ENCODE peak calls at places on chromosomes 7 and 10, in eight cellular contexts. One of them, this sample, is unnamed.

GRCh38 chr7:137996386-137996851 is 5.5 kb downstream of the CREB3L2 start:
- DNase-seq in heart right ventricle: peak
- DNase-seq in stimulated activated CD4-positive, alpha-beta T cell treated with anti-CD3 and anti-CD28 coated beads, Interleukin-1b, Interleukin-23, amount 100 ng/mL, for 4 hours: no peak
- DNase-seq in stimulated activated CD8-positive, alpha-beta memory T cell treated with anti-CD3 and anti-CD28 coated beads, Interleukin-15, amount 100 ng/mL, for 1 hour: no peak
- DNase-seq in iPS-NIHi11: no peak
- DNase-seq in PC-9: no peak
- DNase-seq in NCI-H2081: no peak
- DNase-seq in kidney tubule cell: no peak
- DNase-seq in this sample: no peak

GRCh38 chr7:134368851-134369533 is 52.3 kb upstream of the SLC35B4 start:
- DNase-seq in heart right ventricle: no peak
- DNase-seq in stimulated activated CD4-positive, alpha-beta T cell treated with anti-CD3 and anti-CD28 coated beads, Interleukin-1b, Interleukin-23, amount 100 ng/mL, for 4 hours: no peak
- DNase-seq in stimulated activated CD8-positive, alpha-beta memory T cell treated with anti-CD3 and anti-CD28 coated beads, Interleukin-15, amount 100 ng/mL, for 1 hour: no peak
- DNase-seq in iPS-NIHi11: no peak
- DNase-seq in PC-9: no peak
- DNase-seq in NCI-H2081: no peak
- DNase-seq in kidney tubule cell: peak
- DNase-seq in this sample: no peak

GRCh38 chr7:88452648-88453047 is 146.0 kb upstream of the STEAP4 start:
- DNase-seq in heart right ventricle: no peak
- DNase-seq in stimulated activated CD4-positive, alpha-beta T cell treated with anti-CD3 and anti-CD28 coated beads, Interleukin-1b, Interleukin-23, amount 100 ng/mL, for 4 hours: no peak
- DNase-seq in stimulated activated CD8-positive, alpha-beta memory T cell treated with anti-CD3 and anti-CD28 coated beads, Interleukin-15, amount 100 ng/mL, for 1 hour: no peak
- DNase-seq in iPS-NIHi11: no peak
- DNase-seq in PC-9: no peak
- DNase-seq in NCI-H2081: no peak
- DNase-seq in kidney tubule cell: no peak
- DNase-seq in this sample: no peak

GRCh38 chr7:116802144-116802747 is 60.1 kb upstream of the CAPZA2 start:
- DNase-seq in heart right ventricle: no peak
- DNase-seq in stimulated activated CD4-positive, alpha-beta T cell treated with anti-CD3 and anti-CD28 coated beads, Interleukin-1b, Interleukin-23, amount 100 ng/mL, for 4 hours: no peak
- DNase-seq in stimulated activated CD8-positive, alpha-beta memory T cell treated with anti-CD3 and anti-CD28 coated beads, Interleukin-15, amount 100 ng/mL, for 1 hour: no peak
- DNase-seq in iPS-NIHi11: no peak
- DNase-seq in PC-9: no peak
- DNase-seq in NCI-H2081: no peak
- DNase-seq in kidney tubule cell: peak
- DNase-seq in this sample: no peak

GRCh38 chr7:38374507-38374906 is 101.1 kb upstream of the TARP start:
- DNase-seq in heart right ventricle: peak
- DNase-seq in stimulated activated CD4-positive, alpha-beta T cell treated with anti-CD3 and anti-CD28 coated beads, Interleukin-1b, Interleukin-23, amount 100 ng/mL, for 4 hours: no peak
- DNase-seq in stimulated activated CD8-positive, alpha-beta memory T cell treated with anti-CD3 and anti-CD28 coated beads, Interleukin-15, amount 100 ng/mL, for 1 hour: peak
- DNase-seq in iPS-NIHi11: peak
- DNase-seq in PC-9: no peak
- DNase-seq in NCI-H2081: peak
- DNase-seq in kidney tubule cell: peak
- DNase-seq in this sample: no peak

GRCh38 chr10:69093933-69094332 is 6.0 kb downstream of the SRGN start:
- DNase-seq in heart right ventricle: no peak
- DNase-seq in stimulated activated CD4-positive, alpha-beta T cell treated with anti-CD3 and anti-CD28 coated beads, Interleukin-1b, Interleukin-23, amount 100 ng/mL, for 4 hours: no peak
- DNase-seq in stimulated activated CD8-positive, alpha-beta memory T cell treated with anti-CD3 and anti-CD28 coated beads, Interleukin-15, amount 100 ng/mL, for 1 hour: no peak
- DNase-seq in iPS-NIHi11: no peak
- DNase-seq in PC-9: no peak
- DNase-seq in NCI-H2081: no peak
- DNase-seq in kidney tubule cell: peak
- DNase-seq in this sample: peak

GRCh38 chr10:58477122-58477521 is 35.5 kb upstream of the BICC1 start:
- DNase-seq in heart right ventricle: peak
- DNase-seq in stimulated activated CD4-positive, alpha-beta T cell treated with anti-CD3 and anti-CD28 coated beads, Interleukin-1b, Interleukin-23, amount 100 ng/mL, for 4 hours: no peak
- DNase-seq in stimulated activated CD8-positive, alpha-beta memory T cell treated with anti-CD3 and anti-CD28 coated beads, Interleukin-15, amount 100 ng/mL, for 1 hour: no peak
- DNase-seq in iPS-NIHi11: peak
- DNase-seq in PC-9: no peak
- DNase-seq in NCI-H2081: no peak
- DNase-seq in kidney tubule cell: no peak
- DNase-seq in this sample: no peak

GRCh38 chr10:28778524-28778923 is 101.2 kb downstream of the BAMBI start:
- DNase-seq in heart right ventricle: no peak
- DNase-seq in stimulated activated CD4-positive, alpha-beta T cell treated with anti-CD3 and anti-CD28 coated beads, Interleukin-1b, Interleukin-23, amount 100 ng/mL, for 4 hours: no peak
- DNase-seq in stimulated activated CD8-positive, alpha-beta memory T cell treated with anti-CD3 and anti-CD28 coated beads, Interleukin-15, amount 100 ng/mL, for 1 hour: no peak
- DNase-seq in iPS-NIHi11: no peak
- DNase-seq in PC-9: no peak
- DNase-seq in NCI-H2081: no peak
- DNase-seq in kidney tubule cell: peak
- DNase-seq in this sample: no peak

GRCh38 chr10:63666836-63667383 is 145.7 kb downstream of the REEP3 start:
- DNase-seq in heart right ventricle: no peak
- DNase-seq in stimulated activated CD4-positive, alpha-beta T cell treated with anti-CD3 and anti-CD28 coated beads, Interleukin-1b, Interleukin-23, amount 100 ng/mL, for 4 hours: no peak
- DNase-seq in stimulated activated CD8-positive, alpha-beta memory T cell treated with anti-CD3 and anti-CD28 coated beads, Interleukin-15, amount 100 ng/mL, for 1 hour: no peak
- DNase-seq in iPS-NIHi11: no peak
- DNase-seq in PC-9: no peak
- DNase-seq in NCI-H2081: no peak
- DNase-seq in kidney tubule cell: peak
- DNase-seq in this sample: no peak

GRCh38 chr7:101917566-101917965 is 100.1 kb downstream of the CUX1 start:
- DNase-seq in heart right ventricle: no peak
- DNase-seq in stimulated activated CD4-positive, alpha-beta T cell treated with anti-CD3 and anti-CD28 coated beads, Interleukin-1b, Interleukin-23, amount 100 ng/mL, for 4 hours: no peak
- DNase-seq in stimulated activated CD8-positive, alpha-beta memory T cell treated with anti-CD3 and anti-CD28 coated beads, Interleukin-15, amount 100 ng/mL, for 1 hour: no peak
- DNase-seq in iPS-NIHi11: no peak
- DNase-seq in PC-9: no peak
- DNase-seq in NCI-H2081: no peak
- DNase-seq in kidney tubule cell: no peak
- DNase-seq in this sample: no peak

GRCh38 chr7:83793558-83793957 is 144.6 kb upstream of the SEMA3E start:
- DNase-seq in heart right ventricle: no peak
- DNase-seq in stimulated activated CD4-positive, alpha-beta T cell treated with anti-CD3 and anti-CD28 coated beads, Interleukin-1b, Interleukin-23, amount 100 ng/mL, for 4 hours: no peak
- DNase-seq in stimulated activated CD8-positive, alpha-beta memory T cell treated with anti-CD3 and anti-CD28 coated beads, Interleukin-15, amount 100 ng/mL, for 1 hour: no peak
- DNase-seq in iPS-NIHi11: no peak
- DNase-seq in PC-9: no peak
- DNase-seq in NCI-H2081: no peak
- DNase-seq in kidney tubule cell: no peak
- DNase-seq in this sample: no peak

GRCh38 chr7:79050592-79050991 is 402.9 kb downstream of the MAGI2 start:
- DNase-seq in heart right ventricle: no peak
- DNase-seq in stimulated activated CD4-positive, alpha-beta T cell treated with anti-CD3 and anti-CD28 coated beads, Interleukin-1b, Interleukin-23, amount 100 ng/mL, for 4 hours: no peak
- DNase-seq in stimulated activated CD8-positive, alpha-beta memory T cell treated with anti-CD3 and anti-CD28 coated beads, Interleukin-15, amount 100 ng/mL, for 1 hour: no peak
- DNase-seq in iPS-NIHi11: no peak
- DNase-seq in PC-9: peak
- DNase-seq in NCI-H2081: no peak
- DNase-seq in kidney tubule cell: peak
- DNase-seq in this sample: peak

GRCh38 chr7:103727982-103728610 is 261.4 kb downstream of the RELN start:
- DNase-seq in heart right ventricle: no peak
- DNase-seq in stimulated activated CD4-positive, alpha-beta T cell treated with anti-CD3 and anti-CD28 coated beads, Interleukin-1b, Interleukin-23, amount 100 ng/mL, for 4 hours: no peak
- DNase-seq in stimulated activated CD8-positive, alpha-beta memory T cell treated with anti-CD3 and anti-CD28 coated beads, Interleukin-15, amount 100 ng/mL, for 1 hour: no peak
- DNase-seq in iPS-NIHi11: no peak
- DNase-seq in PC-9: no peak
- DNase-seq in NCI-H2081: no peak
- DNase-seq in kidney tubule cell: no peak
- DNase-seq in this sample: no peak

GRCh38 chr10:70832852-70833542 is 17.2 kb downstream of the SGPL1 start:
- DNase-seq in heart right ventricle: no peak
- DNase-seq in stimulated activated CD4-positive, alpha-beta T cell treated with anti-CD3 and anti-CD28 coated beads, Interleukin-1b, Interleukin-23, amount 100 ng/mL, for 4 hours: no peak
- DNase-seq in stimulated activated CD8-positive, alpha-beta memory T cell treated with anti-CD3 and anti-CD28 coated beads, Interleukin-15, amount 100 ng/mL, for 1 hour: no peak
- DNase-seq in iPS-NIHi11: no peak
- DNase-seq in PC-9: no peak
- DNase-seq in NCI-H2081: no peak
- DNase-seq in kidney tubule cell: peak
- DNase-seq in this sample: no peak

GRCh38 chr10:113646337-113647201 is 17.3 kb downstream of the NRAP start:
- DNase-seq in heart right ventricle: peak
- DNase-seq in stimulated activated CD4-positive, alpha-beta T cell treated with anti-CD3 and anti-CD28 coated beads, Interleukin-1b, Interleukin-23, amount 100 ng/mL, for 4 hours: no peak
- DNase-seq in stimulated activated CD8-positive, alpha-beta memory T cell treated with anti-CD3 and anti-CD28 coated beads, Interleukin-15, amount 100 ng/mL, for 1 hour: no peak
- DNase-seq in iPS-NIHi11: no peak
- DNase-seq in PC-9: no peak
- DNase-seq in NCI-H2081: no peak
- DNase-seq in kidney tubule cell: no peak
- DNase-seq in this sample: no peak

GRCh38 chr7:11331128-11332102 is 357.7 kb downstream of the PHF14 start:
- DNase-seq in heart right ventricle: no peak
- DNase-seq in stimulated activated CD4-positive, alpha-beta T cell treated with anti-CD3 and anti-CD28 coated beads, Interleukin-1b, Interleukin-23, amount 100 ng/mL, for 4 hours: no peak
- DNase-seq in stimulated activated CD8-positive, alpha-beta memory T cell treated with anti-CD3 and anti-CD28 coated beads, Interleukin-15, amount 100 ng/mL, for 1 hour: no peak
- DNase-seq in iPS-NIHi11: no peak
- DNase-seq in PC-9: no peak
- DNase-seq in NCI-H2081: no peak
- DNase-seq in kidney tubule cell: no peak
- DNase-seq in this sample: no peak

GRCh38 chr7:128881458-128882125 is 18.9 kb downstream of the ATP6V1F start:
- DNase-seq in heart right ventricle: no peak
- DNase-seq in stimulated activated CD4-positive, alpha-beta T cell treated with anti-CD3 and anti-CD28 coated beads, Interleukin-1b, Interleukin-23, amount 100 ng/mL, for 4 hours: no peak
- DNase-seq in stimulated activated CD8-positive, alpha-beta memory T cell treated with anti-CD3 and anti-CD28 coated beads, Interleukin-15, amount 100 ng/mL, for 1 hour: no peak
- DNase-seq in iPS-NIHi11: no peak
- DNase-seq in PC-9: no peak
- DNase-seq in NCI-H2081: no peak
- DNase-seq in kidney tubule cell: no peak
- DNase-seq in this sample: no peak

GRCh38 chr7:111018960-111019835 is 71.7 kb upstream of the LRRN3 start:
- DNase-seq in heart right ventricle: no peak
- DNase-seq in stimulated activated CD4-positive, alpha-beta T cell treated with anti-CD3 and anti-CD28 coated beads, Interleukin-1b, Interleukin-23, amount 100 ng/mL, for 4 hours: no peak
- DNase-seq in stimulated activated CD8-positive, alpha-beta memory T cell treated with anti-CD3 and anti-CD28 coated beads, Interleukin-15, amount 100 ng/mL, for 1 hour: no peak
- DNase-seq in iPS-NIHi11: peak
- DNase-seq in PC-9: no peak
- DNase-seq in NCI-H2081: no peak
- DNase-seq in kidney tubule cell: no peak
- DNase-seq in this sample: peak

GRCh38 chr7:49773082-49773938 is at the start of gene VWC2:
- DNase-seq in heart right ventricle: peak
- DNase-seq in stimulated activated CD4-positive, alpha-beta T cell treated with anti-CD3 and anti-CD28 coated beads, Interleukin-1b, Interleukin-23, amount 100 ng/mL, for 4 hours: no peak
- DNase-seq in stimulated activated CD8-positive, alpha-beta memory T cell treated with anti-CD3 and anti-CD28 coated beads, Interleukin-15, amount 100 ng/mL, for 1 hour: no peak
- DNase-seq in iPS-NIHi11: peak
- DNase-seq in PC-9: no peak
- DNase-seq in NCI-H2081: no peak
- DNase-seq in kidney tubule cell: no peak
- DNase-seq in this sample: no peak

GRCh38 chr7:106982415-106982814 is 62.1 kb upstream of the PRKAR2B start:
- DNase-seq in heart right ventricle: no peak
- DNase-seq in stimulated activated CD4-positive, alpha-beta T cell treated with anti-CD3 and anti-CD28 coated beads, Interleukin-1b, Interleukin-23, amount 100 ng/mL, for 4 hours: no peak
- DNase-seq in stimulated activated CD8-positive, alpha-beta memory T cell treated with anti-CD3 and anti-CD28 coated beads, Interleukin-15, amount 100 ng/mL, for 1 hour: no peak
- DNase-seq in iPS-NIHi11: no peak
- DNase-seq in PC-9: no peak
- DNase-seq in NCI-H2081: no peak
- DNase-seq in kidney tubule cell: no peak
- DNase-seq in this sample: no peak

GRCh38 chr7:141874787-141875186 is 33.5 kb upstream of the PRSS37 start:
- DNase-seq in heart right ventricle: no peak
- DNase-seq in stimulated activated CD4-positive, alpha-beta T cell treated with anti-CD3 and anti-CD28 coated beads, Interleukin-1b, Interleukin-23, amount 100 ng/mL, for 4 hours: no peak
- DNase-seq in stimulated activated CD8-positive, alpha-beta memory T cell treated with anti-CD3 and anti-CD28 coated beads, Interleukin-15, amount 100 ng/mL, for 1 hour: no peak
- DNase-seq in iPS-NIHi11: no peak
- DNase-seq in PC-9: no peak
- DNase-seq in NCI-H2081: no peak
- DNase-seq in kidney tubule cell: no peak
- DNase-seq in this sample: no peak

GRCh38 chr10:132440791-132441565 is 44.0 kb downstream of the PWWP2B start:
- DNase-seq in heart right ventricle: no peak
- DNase-seq in stimulated activated CD4-positive, alpha-beta T cell treated with anti-CD3 and anti-CD28 coated beads, Interleukin-1b, Interleukin-23, amount 100 ng/mL, for 4 hours: no peak
- DNase-seq in stimulated activated CD8-positive, alpha-beta memory T cell treated with anti-CD3 and anti-CD28 coated beads, Interleukin-15, amount 100 ng/mL, for 1 hour: no peak
- DNase-seq in iPS-NIHi11: no peak
- DNase-seq in PC-9: no peak
- DNase-seq in NCI-H2081: no peak
- DNase-seq in kidney tubule cell: no peak
- DNase-seq in this sample: no peak

GRCh38 chr7:89887489-89887888 is 266.8 kb upstream of the STEAP1 start:
- DNase-seq in heart right ventricle: no peak
- DNase-seq in stimulated activated CD4-positive, alpha-beta T cell treated with anti-CD3 and anti-CD28 coated beads, Interleukin-1b, Interleukin-23, amount 100 ng/mL, for 4 hours: no peak
- DNase-seq in stimulated activated CD8-positive, alpha-beta memory T cell treated with anti-CD3 and anti-CD28 coated beads, Interleukin-15, amount 100 ng/mL, for 1 hour: no peak
- DNase-seq in iPS-NIHi11: no peak
- DNase-seq in PC-9: no peak
- DNase-seq in NCI-H2081: no peak
- DNase-seq in kidney tubule cell: peak
- DNase-seq in this sample: no peak

This sample was measured in T47D.